ENCODE peak calls at places on chromosomes 4 and X, in seven cellular contexts. D, S, Q, T, J, G and Z are unnamed samples.

GRCh38 chr4:155614111-155614762 is 52.4 kb upstream of the GUCY1A1 start:
- DNase-seq in G (no peak), D (no peak), Q (no peak), T (no peak), J (no peak), S (no peak), Z (no peak)

GRCh38 chr4:182286035-182286434 is 42.8 kb downstream of the TENM3 start:
- DNase-seq in G (no peak), S (no peak), D (no peak), T (no peak), J (no peak), Q (no peak), Z (no peak)

GRCh38 chr4:143337600-143338287 is 1.1 kb downstream of the GAB1 start:
- DNase-seq in D (peak), J (peak), G (no peak), S (peak), Q (peak), T (peak), Z (no peak)

GRCh38 chrX:7244400-7244799 is 96.4 kb upstream of the PUDP start:
- DNase-seq in J (no peak), G (no peak), S (no peak), D (no peak), Q (no peak), T (no peak), Z (no peak)

GRCh38 chrX:129534816-129535578 is 5.1 kb upstream of the OCRL start:
- DNase-seq in J (no peak), G (no peak), T (no peak), D (no peak), Q (no peak), S (no peak), Z (no peak)

GRCh38 chrX:17323397-17323796 is 51.6 kb upstream of the NHS start:
- DNase-seq in Q (no peak), D (no peak), J (no peak), S (no peak), T (no peak), G (no peak), Z (no peak)

GRCh38 chr4:161799687-161800086 is 364.1 kb downstream of the FSTL5 start:
- DNase-seq in D (no peak), S (no peak), Q (no peak), G (no peak), T (no peak), J (no peak), Z (no peak)

GRCh38 chr4:53586121-53586816 is 5.0 kb downstream of the LNX1 start:
- DNase-seq in S (no peak), G (no peak), D (no peak), T (no peak), J (no peak), Q (no peak), Z (no peak)

GRCh38 chr4:78684196-78685079 is 91.7 kb upstream of the BMP2K start:
- DNase-seq in J (no peak), G (no peak), Q (no peak), S (no peak), T (no peak), D (no peak), Z (no peak)

GRCh38 chr4:159141193-159141592 is 38.3 kb downstream of the RAPGEF2 start:
- DNase-seq in S (no peak), D (no peak), G (no peak), J (no peak), Q (no peak), T (no peak), Z (no peak)

GRCh38 chr4:138967313-138967712 is 48.3 kb upstream of the NOCT start:
- DNase-seq in S (no peak), Q (no peak), D (no peak), J (no peak), G (no peak), T (no peak), Z (no peak)

GRCh38 chr4:107312366-107312765 is 276.3 kb upstream of the DKK2 start:
- DNase-seq in J (no peak), G (no peak), Q (no peak), T (no peak), D (no peak), S (no peak), Z (no peak)

GRCh38 chr4:22515145-22515887 is 550 bp downstream of the ADGRA3 start:
- DNase-seq in J (peak), D (peak), S (peak), T (peak), G (no peak), Q (peak), Z (peak)

GRCh38 chr4:109410226-109410625 is 23.4 kb upstream of the SEC24B start:
- DNase-seq in J (no peak), Q (no peak), G (no peak), S (no peak), D (peak), T (no peak), Z (no peak)

GRCh38 chr4:6582889-6583504 is 8.0 kb downstream of the MAN2B2 start:
- DNase-seq in T (no peak), D (peak), J (no peak), S (no peak), G (no peak), Q (peak), Z (no peak)

GRCh38 chrX:275476-275966 is 5.7 kb upstream of the PLCXD1 start:
- DNase-seq in D (no peak), G (no peak), Q (no peak), J (peak), T (no peak), S (no peak), Z (peak)

GRCh38 chrX:270848-271367 is 10.3 kb upstream of the PLCXD1 start:
- DNase-seq in J (peak), D (peak), T (peak), Q (no peak), S (peak), G (no peak), Z (peak)

GRCh38 chrX:276588-277171 is 4.5 kb upstream of the PLCXD1 start:
- DNase-seq in S (peak), G (no peak), Q (peak), J (peak), D (no peak), T (peak), Z (peak)

GRCh38 chrX:275967-276587 is 5.1 kb upstream of the PLCXD1 start:
- DNase-seq in D (peak), T (peak), S (peak), Q (peak), G (no peak), J (peak), Z (peak)

GRCh38 chrX:274904-275475 is 6.2 kb upstream of the PLCXD1 start:
- DNase-seq in D (peak), S (no peak), Q (no peak), T (peak), J (no peak), G (no peak), Z (peak)
- H3K4me3 ChIP-seq in D (peak), S (no peak), Q (no peak), T (peak), J (peak), G (peak), Z (peak)

GRCh38 chr4:65508169-65508568 is 162.1 kb downstream of the EPHA5 start:
- DNase-seq in G (no peak), D (no peak), S (no peak), J (no peak), Q (no peak), T (no peak), Z (no peak)
- TF ChIP-seq POLR2AphosphoS5 in G (no peak), D (no peak), S (no peak), J (no peak), Q (no peak), T (no peak), Z (no peak)

DNA sequence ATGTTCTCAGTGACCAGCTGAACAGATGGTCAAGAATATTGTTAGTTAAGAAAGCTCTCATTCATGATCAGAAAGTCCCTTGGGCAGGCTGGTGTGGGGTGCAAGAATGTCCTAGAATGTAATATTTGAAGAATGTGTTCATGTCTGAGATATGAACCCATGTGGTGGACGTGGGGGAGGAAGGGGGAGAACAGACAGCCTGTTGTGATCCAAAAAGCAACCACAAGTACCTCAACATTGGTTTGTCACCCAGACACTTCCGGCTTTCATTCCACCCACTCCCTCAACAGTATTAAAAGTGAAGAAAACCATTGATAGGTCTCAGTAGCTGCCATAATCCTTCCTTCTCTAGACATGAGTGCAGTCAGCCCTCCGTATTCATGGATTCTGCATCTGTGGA is 82.2 kb downstream of the MAML3 start:
- DNase-seq in Q (no peak), T (no peak), G (no peak), D (no peak), J (no peak), S (no peak), Z (no peak)
- H3K4me3 ChIP-seq in Q (no peak), T (no peak), G (no peak), D (no peak), J (no peak), S (no peak), Z (no peak)

GRCh38 chrX:16103625-16104024 is 19.7 kb upstream of the GRPR start:
- DNase-seq in G (no peak), J (no peak), D (no peak), Q (no peak), S (no peak), T (no peak), Z (no peak)
- TF ChIP-seq POLR2AphosphoS5 in G (no peak), J (no peak), D (no peak), Q (no peak), S (no peak), T (no peak), Z (no peak)

GRCh38 chr4:17636696-17637351 is 22.4 kb downstream of the MED28 start:
- DNase-seq in G (peak), T (peak), D (peak), S (peak), J (peak), Q (peak), Z (peak)
- H3K4me3 ChIP-seq in G (no peak), T (no peak), D (no peak), S (no peak), J (no peak), Q (no peak), Z (no peak)